ENCODE peak calls at places on chromosomes 6 and 20, in four cellular contexts. I is astrocyte of the cerebellum, D is HS-5, G is astrocyte of the hippocampus. K is an unnamed sample.
A peak's percentile ranks its signal among the peaks of the same experiment; 100 is the strongest.

GRCh38 chr6:139943391-139943790 is 568.9 kb upstream of the CITED2 start:
- DNase-seq in I (peak; percentile 89), D (peak; percentile 86), G (peak; percentile 91), K (peak; percentile 54)

GRCh38 chr6:13831623-13832022 is 17.3 kb upstream of the MCUR1 start:
- DNase-seq in I (no peak), D (no peak), G (no peak), K (no peak)

GRCh38 chr20:51531141-51531710 is 11.3 kb downstream of the NFATC2 start:
- DNase-seq in I (no peak), D (no peak), G (peak; percentile 60), K (no peak)

GRCh38 chr20:31569163-31570020 is 35.7 kb upstream of the ID1 start:
- DNase-seq in I (no peak), D (no peak), G (peak; percentile 76), K (no peak)

GRCh38 chr20:5784735-5785134 is 34.5 kb downstream of the SHLD1 start:
- DNase-seq in I (no peak), D (no peak), G (no peak), K (no peak)

GRCh38 chr6:106163966-106164877 is 78.1 kb downstream of the PRDM1 start:
- DNase-seq in I (peak; percentile 53), D (no peak), G (no peak), K (peak; percentile 48)

GRCh38 chr20:653110-653589 is at the start of gene SRXN1:
- DNase-seq in I (peak; percentile 70), D (peak; percentile 52), G (peak; percentile 97), K (peak; percentile 86)

GRCh38 chr20:13392391-13392790 is 171.3 kb downstream of the ISM1 start:
- DNase-seq in I (no peak), D (no peak), G (no peak), K (no peak)

GRCh38 chr6:37783025-37783825 is 36.3 kb upstream of the ZFAND3 start:
- DNase-seq in I (no peak), D (no peak), G (peak; percentile 51), K (no peak)

GRCh38 chr6:87308970-87309369 is 13.4 kb upstream of the SMIM8 start:
- DNase-seq in I (no peak), D (no peak), G (no peak), K (no peak)

GRCh38 chr6:11815231-11815630 is 36.6 kb upstream of the ADTRP start:
- DNase-seq in I (no peak), D (no peak), G (no peak), K (no peak)

GRCh38 chr6:33566182-33567084 is 13.6 kb downstream of the BAK1 start:
- DNase-seq in I (no peak), D (no peak), G (peak; percentile 42), K (no peak)

GRCh38 chr20:63148696-63149095 is 67.2 kb downstream of the YTHDF1 start:
- DNase-seq in I (no peak), D (no peak), G (no peak), K (no peak)

GRCh38 chr6:32622545-32623401 is 14.4 kb upstream of the HLA-DQA1 start:
- DNase-seq in I (no peak), D (no peak), G (peak; percentile 39), K (no peak)

GRCh38 chr20:53691060-53691810 is 97.6 kb upstream of the ZNF217 start:
- DNase-seq in I (no peak), D (no peak), G (no peak), K (no peak)

GRCh38 chr6:16800942-16801341 is 39.7 kb upstream of the ATXN1 start:
- DNase-seq in I (no peak), D (no peak), G (no peak), K (no peak)

GRCh38 chr6:138203315-138203714 is 15.0 kb downstream of the PBOV1 start:
- DNase-seq in I (no peak), D (no peak), G (no peak), K (no peak)

GRCh38 chr6:149887343-149887742 is 10.6 kb downstream of the RAET1E start:
- DNase-seq in I (no peak), D (peak; percentile 89), G (no peak), K (no peak)

GRCh38 chr6:47698342-47698787 is at the start of gene ADGRF4:
- DNase-seq in I (no peak), D (peak; percentile 75), G (peak; percentile 17), K (no peak)

GRCh38 chr6:3341467-3341866 is 82.7 kb downstream of the PSMG4 start:
- DNase-seq in I (peak; percentile 93), D (peak; percentile 22), G (peak; percentile 94), K (no peak)

GRCh38 chr6:44327096-44327495 is 13.9 kb upstream of the AARS2 start:
- DNase-seq in I (no peak), D (no peak), G (no peak), K (no peak)

GRCh38 chr6:158041370-158041769 is 59.7 kb downstream of the SYNJ2 start:
- DNase-seq in I (no peak), D (no peak), G (peak; percentile 62), K (no peak)

GRCh38 chr20:34066476-34067090 is 45.5 kb downstream of the EIF2S2 start:
- DNase-seq in I (peak; percentile 6), D (no peak), G (no peak), K (peak; percentile 88)

GRCh38 chr20:16729565-16730460 is at the start of gene SNRPB2:
- DNase-seq in I (peak; percentile 92), D (peak; percentile 69), G (peak; percentile 97), K (peak; percentile 89)

GRCh38 chr6:156787569-156788492 is 10.7 kb downstream of the ARID1B start:
- DNase-seq in I (no peak), D (no peak), G (no peak), K (peak; percentile 45)

GRCh38 chr6:157239671-157240058 is 83.7 kb downstream of the TMEM242 start:
- DNase-seq in I (no peak), D (no peak), G (no peak), K (no peak)

GRCh38 chr6:71294121-71294523 is 5.5 kb downstream of the OGFRL1 start:
- DNase-seq in I (peak; percentile 99), D (peak; percentile 88), G (peak; percentile 94), K (peak; percentile 82)

GRCh38 chr20:50297498-50298348 is 107.1 kb downstream of the CEBPB start:
- DNase-seq in I (no peak), D (no peak), G (no peak), K (no peak)

GRCh38 chr20:1856419-1856818 is 38.8 kb upstream of the SIRPA start:
- DNase-seq in I (no peak), D (no peak), G (no peak), K (no peak)

GRCh38 chr6:108180266-108180665 is 14.4 kb downstream of the NR2E1 start:
- DNase-seq in I (no peak), D (no peak), G (no peak), K (no peak)

GRCh38 chr6:5125152-5126006 is 40.2 kb downstream of the PPP1R3G start:
- DNase-seq in I (no peak), D (peak; percentile 56), G (peak; percentile 73), K (no peak)

K was measured in AG09319.